ENCODE peak calls at places on chromosomes 12 and 14, in nine cellular contexts. T, S, W, E, H, P, N, I and D are unnamed samples.

GRCh38 chr14:77654001-77654431 is 37.6 kb upstream of the SPTLC2 start:
- DNase-seq in E (no peak), H (no peak), W (no peak), I (no peak), T (no peak), N (no peak), S (no peak), P (no peak), D (no peak)

GRCh38 chr14:54472291-54472690 is 16.5 kb downstream of the GMFB start:
- DNase-seq in E (no peak), S (no peak), W (no peak), I (no peak), H (no peak), N (peak; percentile 91), T (no peak), P (peak; percentile 15), D (no peak)

GRCh38 chr12:6229823-6230222 is 29.6 kb downstream of the CD9 start:
- DNase-seq in I (peak; percentile 84), S (no peak), W (peak; percentile 71), H (no peak), P (no peak), E (peak; percentile 68), T (peak; percentile 65), N (no peak), D (no peak)

GRCh38 chr12:75571204-75571603 is 59.8 kb upstream of the KRR1 start:
- DNase-seq in S (no peak), H (no peak), E (no peak), N (no peak), I (no peak), W (no peak), P (no peak), T (no peak), D (no peak)

GRCh38 chr14:23172572-23172971 is 10.9 kb downstream of the SLC7A8 start:
- DNase-seq in I (no peak), E (no peak), N (no peak), T (no peak), H (no peak), P (no peak), S (no peak), W (no peak), D (no peak)

GRCh38 chr14:69614592-69614991 is 3.2 kb downstream of the SUSD6 start:
- DNase-seq in N (no peak), E (peak; percentile 51), H (no peak), I (no peak), T (peak; percentile 72), S (peak; percentile 90), W (peak; percentile 50), P (no peak), D (no peak)

GRCh38 chr14:20697273-20698017 is 8.9 kb downstream of the ANG start:
- DNase-seq in H (peak; percentile 34), T (peak; percentile 61), S (peak; percentile 75), N (peak; percentile 85), W (peak; percentile 71), I (peak; percentile 75), P (peak; percentile 68), E (peak; percentile 68), D (peak; percentile 65)

GRCh38 chr12:48063530-48063929 is 42.3 kb downstream of the SENP1 start:
- DNase-seq in T (no peak), P (no peak), N (no peak), H (no peak), S (no peak), I (no peak), W (no peak), E (no peak), D (no peak)

GRCh38 chr12:103880299-103881142 is 39.5 kb upstream of the NT5DC3 start:
- DNase-seq in H (no peak), S (no peak), W (no peak), P (no peak), N (peak; percentile 38), E (no peak), I (no peak), T (no peak), D (no peak)

GRCh38 chr12:103881261-103881660 is 40.2 kb upstream of the NT5DC3 start:
- DNase-seq in H (no peak), S (peak; percentile 22), T (no peak), I (no peak), N (no peak), P (no peak), E (no peak), W (no peak), D (no peak)

GRCh38 chr12:103884316-103884715 is 43.3 kb upstream of the NT5DC3 start:
- DNase-seq in H (peak; percentile 25), I (peak; percentile 40), N (peak; percentile 26), S (peak; percentile 61), T (no peak), W (no peak), E (no peak), P (peak; percentile 47), D (peak; percentile 41)

GRCh38 chr12:103879878-103880277 is 38.8 kb upstream of the NT5DC3 start:
- DNase-seq in S (no peak), I (no peak), P (no peak), T (no peak), H (no peak), E (no peak), W (no peak), N (no peak), D (no peak)

GRCh38 chr12:103882861-103883596 is 42.0 kb upstream of the NT5DC3 start:
- DNase-seq in S (no peak), E (no peak), N (no peak), I (no peak), H (no peak), P (no peak), W (no peak), T (no peak), D (no peak)
- H3K4me1 ChIP-seq in S (peaks cover 16% of the 10 kb centered on the region), E (no peaks in the 10 kb centered on the region), N (peaks cover 5% of the 10 kb centered on the region), I (no peaks in the 10 kb centered on the region), H (no peaks in the 10 kb centered on the region), P (no peaks in the 10 kb centered on the region), W (no peaks in the 10 kb centered on the region), T (no peaks in the 10 kb centered on the region), D (peaks cover 7% of the 10 kb centered on the region)

GRCh38 chr12:132046561-132046960 is 96.8 kb downstream of the EP400 start:
- DNase-seq in H (no peak), I (peak; percentile 66), P (no peak), T (no peak), S (no peak), E (no peak), N (peak; percentile 62), W (no peak), D (no peak)
- H3K36me3 ChIP-seq in H (peaks cover 80% of the 10 kb centered on the region), I (no peaks in the 10 kb centered on the region), P (peaks cover 42% of the 10 kb centered on the region), T (peaks cover 98% of the 10 kb centered on the region), S (peaks cover 83% of the 10 kb centered on the region), E (peaks cover 2% of the 10 kb centered on the region), N (peaks cover 14% of the 10 kb centered on the region), W (peaks cover 26% of the 10 kb centered on the region), D (peaks cover 73% of the 10 kb centered on the region)

GRCh38 chr14:45251912-45252311 is 1.1 kb downstream of the MIS18BP1 start:
- DNase-seq in T (no peak), N (no peak), S (peak; percentile 85), I (no peak), P (no peak), H (no peak), W (no peak), E (no peak), D (peak; percentile 23)

GRCh38 chr14:45253754-45254300 is 825 bp upstream of the MIS18BP1 start:
- DNase-seq in E (no peak), N (no peak), I (no peak), T (peak; percentile 65), P (no peak), W (no peak), H (no peak), S (no peak), D (no peak)

GRCh38 chr14:45254771-45255170 is 1.8 kb upstream of the MIS18BP1 start:
- DNase-seq in W (no peak), S (no peak), I (no peak), N (no peak), T (no peak), P (no peak), H (no peak), E (no peak), D (no peak)

GRCh38 chr14:45252356-45253069 is 489 bp downstream of the MIS18BP1 start:
- DNase-seq in I (peak; percentile 6), S (peak; percentile 43), E (no peak), H (no peak), P (no peak), N (peak; percentile 40), T (no peak), W (no peak), D (no peak)

DNA sequence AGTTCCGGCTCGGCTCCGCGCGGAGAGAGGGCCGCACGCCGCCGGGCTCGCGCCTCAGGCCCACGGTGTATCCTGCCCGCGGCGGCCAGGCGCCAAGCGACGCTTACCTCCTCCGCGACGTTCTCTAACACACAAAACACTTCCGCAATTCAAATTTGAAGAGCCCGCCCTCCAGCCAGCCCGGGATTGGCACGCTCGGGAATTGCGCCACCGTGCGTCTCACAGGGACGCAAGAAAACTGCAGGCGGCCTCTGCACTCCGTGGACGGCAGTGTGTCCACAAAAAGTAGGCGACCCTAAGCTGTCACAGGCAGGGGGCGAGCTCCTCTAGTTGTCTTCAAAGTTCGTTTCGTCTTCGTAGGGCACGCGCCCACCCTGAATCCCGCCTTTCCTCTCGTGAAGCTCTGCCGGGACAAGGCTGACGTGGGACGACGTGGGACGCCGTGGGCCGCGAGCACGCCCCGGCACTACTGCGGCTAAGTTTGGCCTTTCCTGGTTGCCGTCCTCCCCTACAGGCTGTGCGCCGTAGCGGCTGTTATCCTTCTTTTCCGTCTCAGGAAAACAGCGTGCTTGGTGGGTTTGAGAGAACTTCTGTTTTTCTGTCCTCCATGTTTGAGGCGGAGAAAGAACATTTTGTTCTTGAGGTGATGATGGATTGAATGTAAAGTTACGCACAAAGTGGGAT is at the start of gene MIS18BP1:
- DNase-seq in P (peak; percentile 95), H (peak; percentile 68), S (peak; percentile 98), I (peak; percentile 97), T (peak; percentile 98), E (peak; percentile 92), N (peak; percentile 99), W (peak; percentile 97), D (peak; percentile 94)
- H3K4me1 ChIP-seq in P (peaks cover 9% of the 10 kb centered on the region), H (peaks cover 12% of the 10 kb centered on the region), S (peaks cover 26% of the 10 kb centered on the region), I (no peaks in the 10 kb centered on the region), T (peaks cover 38% of the 10 kb centered on the region), E (no peaks in the 10 kb centered on the region), N (no peaks in the 10 kb centered on the region), W (peaks cover 8% of the 10 kb centered on the region), D (peaks cover 42% of the 10 kb centered on the region)

GRCh38 chr12:57723630-57723962 is 14.9 kb downstream of the AGAP2 start:
- DNase-seq in H (no peak), W (no peak), T (no peak), E (no peak), N (no peak), P (no peak), S (no peak), I (no peak), D (no peak)
- H3K36me3 ChIP-seq in H (peaks cover 24% of the 10 kb centered on the region), W (peaks cover 5% of the 10 kb centered on the region), T (peaks cover 35% of the 10 kb centered on the region), E (no peaks in the 10 kb centered on the region), N (peaks cover 3% of the 10 kb centered on the region), P (peaks cover 12% of the 10 kb centered on the region), S (peaks cover 50% of the 10 kb centered on the region), I (no peaks in the 10 kb centered on the region), D (peaks cover 52% of the 10 kb centered on the region)

DNA sequence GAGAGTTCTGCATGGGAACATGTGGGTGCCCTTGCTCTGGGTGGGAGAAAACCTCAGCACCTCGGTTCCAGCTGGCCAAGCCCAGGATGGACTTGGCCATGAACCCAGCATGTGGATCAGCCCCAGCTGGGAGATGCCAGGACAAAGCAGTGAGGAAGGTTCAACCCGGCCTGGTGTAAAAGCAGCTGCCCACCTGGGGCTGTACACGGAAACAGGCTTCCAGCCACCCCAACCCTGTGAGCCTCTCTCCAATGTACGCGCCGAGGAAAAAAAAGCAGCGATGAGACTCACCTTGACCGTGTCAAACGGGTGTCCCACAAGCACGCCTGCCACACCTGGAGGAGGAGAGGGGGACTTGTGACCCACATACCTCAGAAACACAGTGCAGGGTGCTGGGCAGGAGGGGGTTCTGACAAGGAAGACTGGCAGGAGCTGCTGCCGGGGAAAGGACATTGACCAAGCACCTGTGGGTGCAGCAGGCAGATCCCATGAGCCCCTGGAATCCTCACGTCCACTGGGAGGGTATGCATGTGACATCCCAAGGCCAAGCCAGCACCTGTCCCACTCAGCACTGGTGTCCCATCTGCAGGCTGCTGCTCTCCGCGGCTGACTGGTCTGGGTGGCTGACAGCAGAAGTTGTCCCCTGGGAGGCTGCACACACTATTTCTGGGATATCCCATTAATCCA is 7.5 kb downstream of the SLC25A29 start:
- DNase-seq in I (no peak), S (peak; percentile 27), N (no peak), E (no peak), W (peak; percentile 22), T (peak; percentile 36), P (no peak), H (no peak), D (no peak)
- H3K4me1 ChIP-seq in I (peaks cover 7% of the 10 kb centered on the region), S (peaks cover 17% of the 10 kb centered on the region), N (peaks cover under 1% of the 10 kb centered on the region), E (no peaks in the 10 kb centered on the region), W (peaks cover 24% of the 10 kb centered on the region), T (peaks cover 40% of the 10 kb centered on the region), P (no peaks in the 10 kb centered on the region), H (peaks cover 26% of the 10 kb centered on the region), D (no peaks in the 10 kb centered on the region)